ENCODE peak calls at places on chromosomes 16 and 17, in six cellular contexts. K is body of pancreas, N is neural progenitor cell, R is prostate gland, U is esophagus squamous epithelium, L is tibial artery. S is an unnamed sample. For H3K27me3, the result is how much of the 10 kb centered on the place peaks cover.

GRCh38 chr16:82368041-82368440 is 198.0 kb upstream of the MPHOSPH6 start:
- DNase-seq in R (peak), L (no peak), N (peak), U (no peak), K (peak), S (no peak)

GRCh38 chr17:74972107-74972972 is at the start of gene HID1:
- DNase-seq in N (peak), U (no peak), R (peak), L (no peak), K (peak), S (peak)

GRCh38 chr17:15154618-15155017 is 110.5 kb downstream of the PMP22 start:
- DNase-seq in U (no peak), N (no peak), K (no peak), L (no peak), R (no peak), S (no peak)

GRCh38 chr17:70552230-70552981 is 383.1 kb downstream of the KCNJ2 start:
- DNase-seq in K (no peak), U (no peak), N (peak), L (no peak), R (peak), S (no peak)

GRCh38 chr16:54080524-54081008 is 206.0 kb downstream of the IRX3 start:
- DNase-seq in N (no peak), R (peak), U (no peak), K (no peak), L (no peak), S (no peak)

GRCh38 chr17:59617141-59617757 is 2.4 kb upstream of the CLTC start:
- DNase-seq in K (no peak), U (no peak), L (no peak), N (no peak), R (no peak), S (no peak)

GRCh38 chr16:27450836-27451341 is 48.9 kb downstream of the IL21R start:
- DNase-seq in U (no peak), R (no peak), K (no peak), N (no peak), L (no peak), S (no peak)

GRCh38 chr17:41535764-41536481 is 7.8 kb upstream of the KRT19 start:
- DNase-seq in N (no peak), L (no peak), R (peak), K (no peak), U (no peak), S (no peak)

GRCh38 chr17:74407384-74407783 is 24.5 kb upstream of the GPRC5C start:
- DNase-seq in U (no peak), R (no peak), L (no peak), N (no peak), K (peak), S (no peak)

GRCh38 chr17:38898812-38899348 is 26.5 kb upstream of the LASP1NB start:
- DNase-seq in R (no peak), K (no peak), U (no peak), L (no peak), N (no peak), S (peak)

GRCh38 chr16:48501516-48502377 is 108.2 kb downstream of the N4BP1 start:
- DNase-seq in R (no peak), U (no peak), N (no peak), L (no peak), K (no peak), S (no peak)

GRCh38 chr17:6386041-6386630 is 48.8 kb downstream of the AIPL1 start:
- DNase-seq in R (no peak), N (no peak), U (no peak), L (no peak), K (no peak), S (no peak)

GRCh38 chr17:73650617-73651200 is 6.5 kb upstream of the SDK2 start:
- DNase-seq in U (no peak), K (no peak), R (no peak), N (no peak), L (no peak), S (no peak)

GRCh38 chr17:65359016-65359415 is 202.4 kb downstream of the AXIN2 start:
- DNase-seq in L (no peak), U (no peak), N (no peak), K (no peak), R (no peak), S (no peak)

GRCh38 chr17:77140878-77141767 is at the start of gene SEC14L1:
- DNase-seq in N (peak), L (peak), R (peak), K (no peak), U (no peak), S (peak)

GRCh38 chr16:397736-398332 is 835 bp downstream of the NME4 start:
- DNase-seq in L (peak), K (peak), U (no peak), R (peak), N (peak), S (peak)

GRCh38 chr16:717651-718245 is 2.8 kb downstream of the METRN start:
- DNase-seq in R (no peak), L (no peak), N (peak), U (no peak), K (no peak), S (no peak)

GRCh38 chr16:2969545-2970521 is 685 bp downstream of the PAQR4 start:
- DNase-seq in R (peak), N (peak), K (peak), L (peak), U (no peak), S (peak)

GRCh38 chr16:2967211-2967631 is 1.9 kb upstream of the PAQR4 start:
- DNase-seq in L (no peak), K (no peak), R (no peak), N (no peak), U (no peak), S (no peak)

GRCh38 chr16:2967721-2968161 is 1.4 kb upstream of the PAQR4 start:
- DNase-seq in N (no peak), U (no peak), R (no peak), L (no peak), K (no peak), S (no peak)

GRCh38 chr16:2968738-2969544 is at the start of gene PAQR4:
- DNase-seq in U (no peak), K (peak), N (peak), R (peak), L (peak), S (peak)

DNA sequence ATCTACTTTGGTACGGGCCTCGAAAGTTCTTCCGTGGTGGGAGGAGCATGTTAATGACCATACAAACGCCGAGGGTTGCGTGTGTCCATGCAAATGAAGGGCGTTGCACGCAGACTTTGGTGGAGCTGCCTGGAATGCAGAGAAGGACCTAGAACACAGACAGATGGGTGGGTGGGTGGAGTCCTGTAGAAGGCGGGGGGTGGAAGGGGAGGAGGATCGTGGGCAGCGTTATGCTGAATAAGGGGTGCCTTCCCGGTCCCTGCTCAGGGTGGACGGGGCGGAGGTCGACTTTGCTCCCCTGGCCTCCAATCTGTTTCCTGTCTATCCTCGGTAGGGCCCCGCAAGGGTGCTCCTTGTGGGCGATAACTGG is 795 bp upstream of the PAQR4 start:
- DNase-seq in L (no peak), U (no peak), N (no peak), K (no peak), R (no peak), S (no peak)
- H3K27me3 ChIP-seq in L (under half), U (under half), N (half or more), K (under half), R (under half), S (under half)

DNA sequence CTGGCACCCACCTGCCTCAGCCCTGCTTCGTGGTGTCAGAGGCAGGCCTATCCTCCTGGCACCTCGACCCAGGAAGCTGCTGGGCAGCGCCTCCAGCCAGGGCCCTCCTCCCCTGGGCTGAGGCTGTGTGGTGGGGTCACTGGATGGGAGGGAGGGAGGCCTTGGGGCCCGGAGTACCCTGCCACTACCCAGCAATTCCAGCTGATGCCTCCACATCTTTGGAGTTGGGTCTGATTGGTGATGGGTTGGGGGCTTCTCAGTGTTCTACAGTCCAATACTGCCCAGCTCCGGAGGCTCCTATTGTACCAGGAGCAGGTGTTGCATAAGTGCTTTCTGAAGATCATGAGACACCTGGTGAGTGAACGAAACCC is 48.0 kb downstream of the USP22 start:
- DNase-seq in K (no peak), L (no peak), U (no peak), N (no peak), R (no peak), S (no peak)
- H3K27me3 ChIP-seq in K (under half), L (under half), U (under half), N (under half), R (under half), S (under half)

GRCh38 chr17:31875081-31875480 is 16.0 kb upstream of the COPRS start:
- DNase-seq in R (no peak), U (no peak), N (no peak), L (no peak), K (no peak), S (no peak)
- H3K27me3 ChIP-seq in R (under half), U (under half), N (under half), L (under half), K (under half), S (under half)

DNA sequence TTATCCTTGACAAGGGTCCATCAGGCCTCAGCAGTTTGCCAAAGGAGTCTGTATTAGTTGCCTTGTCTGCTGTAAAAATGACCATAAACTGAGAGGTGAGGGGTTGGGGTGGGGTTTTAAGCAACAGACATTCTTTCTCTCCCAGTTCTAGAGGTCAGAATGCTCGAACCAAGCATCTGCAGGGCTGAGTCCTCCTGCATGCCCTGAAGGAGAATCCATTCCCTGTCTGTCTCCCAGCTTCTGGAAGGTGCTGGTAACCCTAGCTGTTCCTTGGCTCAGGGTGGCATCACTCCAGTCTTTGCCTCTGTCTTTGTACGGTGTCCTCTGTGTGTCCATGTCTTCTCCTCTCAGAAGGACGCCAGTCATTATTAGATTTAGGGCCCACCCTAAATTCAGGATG is 17.5 kb upstream of the IRF8 start:
- DNase-seq in K (no peak), N (no peak), U (no peak), L (no peak), R (no peak), S (no peak)
- H3K27me3 ChIP-seq in K (under half), N (under half), U (under half), L (under half), R (under half), S (under half)

GRCh38 chr17:78588258-78589030 is 11.2 kb upstream of the DNAH17 start:
- DNase-seq in L (no peak), N (no peak), R (no peak), U (no peak), K (no peak), S (peak)

GRCh38 chr17:78583091-78583490 is 5.9 kb upstream of the DNAH17 start:
- DNase-seq in R (no peak), N (peak), L (no peak), U (no peak), K (no peak), S (no peak)

GRCh38 chr17:78589031-78589675 is 12.0 kb upstream of the DNAH17 start:
- DNase-seq in R (no peak), U (no peak), L (no peak), K (no peak), N (no peak), S (no peak)

GRCh38 chr17:78581304-78581703 is 4.1 kb upstream of the DNAH17 start:
- DNase-seq in L (no peak), R (no peak), N (peak), U (no peak), K (no peak), S (no peak)

GRCh38 chr17:78585231-78585630 is 8.0 kb upstream of the DNAH17 start:
- DNase-seq in L (no peak), N (no peak), U (no peak), K (no peak), R (no peak), S (no peak)
- H3K27me3 ChIP-seq in L (under half), N (under half), U (under half), K (under half), R (under half), S (under half)

GRCh38 chr16:88983771-88984687 is 7.0 kb upstream of the CBFA2T3 start:
- DNase-seq in N (no peak), K (no peak), U (no peak), R (no peak), L (no peak), S (peak)
- H3K27me3 ChIP-seq in N (under half), K (under half), U (under half), R (under half), L (under half), S (under half)

DNA sequence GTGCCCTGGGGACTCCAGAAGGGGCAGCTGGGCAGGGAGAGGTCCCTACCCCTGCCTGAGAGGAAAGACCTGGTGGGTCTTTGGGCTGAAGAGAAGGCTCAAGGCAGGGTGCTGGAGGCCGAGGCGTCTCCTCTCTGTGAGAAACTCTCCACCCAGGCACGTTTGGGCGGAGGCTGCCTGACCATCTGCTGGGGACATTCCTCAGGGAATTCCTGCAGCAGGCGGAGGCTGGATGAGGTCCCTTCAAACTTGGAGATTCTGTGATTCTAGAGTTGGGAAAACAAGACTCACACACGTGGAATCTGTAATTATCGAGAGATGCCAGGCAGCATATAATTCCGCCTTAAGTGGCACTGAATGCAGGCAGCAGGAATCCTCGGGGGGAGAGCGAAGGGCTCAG is 21.1 kb upstream of the PHF12 start:
- DNase-seq in R (no peak), N (no peak), U (no peak), L (no peak), K (no peak), S (no peak)
- H3K27me3 ChIP-seq in R (under half), N (under half), U (under half), L (under half), K (under half), S (under half)

GRCh38 chr17:43545383-43545632 is 832 bp downstream of the ETV4 start:
- DNase-seq in L (no peak), U (no peak), N (no peak), R (peak), K (peak), S (peak)
- H3K27me3 ChIP-seq in L (under half), U (under half), N (half or more), R (under half), K (under half), S (under half)

GRCh38 chr17:43940630-43941029 is 1.6 kb downstream of the PPY start:
- DNase-seq in L (no peak), N (peak), K (no peak), U (no peak), R (no peak), S (no peak)

GRCh38 chr17:43935926-43936261 is 6.4 kb downstream of the PPY start:
- DNase-seq in R (no peak), L (no peak), U (no peak), K (no peak), N (no peak), S (no peak)

GRCh38 chr17:43939886-43940285 is 2.4 kb downstream of the PPY start:
- DNase-seq in L (no peak), U (no peak), N (no peak), R (no peak), K (no peak), S (no peak)

GRCh38 chr17:43936434-43936833 is 5.8 kb downstream of the PPY start:
- DNase-seq in N (no peak), K (no peak), R (no peak), U (no peak), L (no peak), S (no peak)

GRCh38 chr17:43938838-43939182 is 3.5 kb downstream of the PPY start:
- DNase-seq in R (no peak), U (no peak), L (no peak), K (no peak), N (peak), S (no peak)
- H3K27me3 ChIP-seq in R (under half), U (under half), L (under half), K (under half), N (under half), S (under half)

GRCh38 chr16:87687571-87687910 is 78.2 kb downstream of the KLHDC4 start:
- DNase-seq in L (no peak), K (no peak), R (no peak), U (no peak), N (no peak), S (no peak)
- H3K27me3 ChIP-seq in L (under half), K (under half), R (under half), U (under half), N (under half), S (under half)

S was measured in Peyer's patch.